ENCODE peak calls at places on chromosomes 16 and 17, in nine cellular contexts. One of them, this sample, is unnamed.

GRCh38 chr16:31460582-31461002 is 1.3 kb downstream of the ARMC5 start:
- DNase-seq in stimulated activated CD8-positive, alpha-beta memory T cell treated with anti-CD3 and anti-CD28 coated beads, Interleukin-15, amount 100 ng/mL, for 4 hours: no peak
- DNase-seq in prostate gland: no peak
- DNase-seq in NCI-H1048: no peak
- DNase-seq in heart left ventricle: no peak
- DNase-seq in EL: peak; percentile 45
- DNase-seq in posterior cingulate gyrus: no peak
- DNase-seq in NCI-H1092: peak; percentile 11
- DNase-seq in progenitor cell of endocrine pancreas: no peak
- DNase-seq in this sample: no peak

GRCh38 chr16:71537643-71538042 is 11.4 kb downstream of the CHST4 start:
- DNase-seq in prostate gland: peak; percentile 29
- DNase-seq in NCI-H1092: peak; percentile 38
- DNase-seq in stimulated activated CD8-positive, alpha-beta memory T cell treated with anti-CD3 and anti-CD28 coated beads, Interleukin-15, amount 100 ng/mL, for 4 hours: no peak
- DNase-seq in NCI-H1048: no peak
- DNase-seq in EL: peak; percentile 32
- DNase-seq in posterior cingulate gyrus: peak; percentile 11
- DNase-seq in heart left ventricle: no peak
- DNase-seq in progenitor cell of endocrine pancreas: peak; percentile 32
- DNase-seq in this sample: peak; percentile 33

GRCh38 chr16:1379863-1380174 is 28.1 kb downstream of the GNPTG start:
- DNase-seq in stimulated activated CD8-positive, alpha-beta memory T cell treated with anti-CD3 and anti-CD28 coated beads, Interleukin-15, amount 100 ng/mL, for 4 hours: no peak
- DNase-seq in prostate gland: no peak
- DNase-seq in heart left ventricle: no peak
- DNase-seq in EL: no peak
- DNase-seq in NCI-H1092: no peak
- DNase-seq in posterior cingulate gyrus: no peak
- DNase-seq in progenitor cell of endocrine pancreas: no peak
- DNase-seq in NCI-H1048: no peak
- DNase-seq in this sample: peak; percentile 65

GRCh38 chr17:63573634-63574033 is 23.4 kb downstream of the DCAF7 start:
- DNase-seq in stimulated activated CD8-positive, alpha-beta memory T cell treated with anti-CD3 and anti-CD28 coated beads, Interleukin-15, amount 100 ng/mL, for 4 hours: no peak
- DNase-seq in prostate gland: no peak
- DNase-seq in NCI-H1048: no peak
- DNase-seq in heart left ventricle: no peak
- DNase-seq in NCI-H1092: no peak
- DNase-seq in EL: no peak
- DNase-seq in posterior cingulate gyrus: no peak
- DNase-seq in progenitor cell of endocrine pancreas: no peak
- DNase-seq in this sample: peak; percentile 4

GRCh38 chr17:10738516-10739258 is 8.9 kb upstream of the TMEM220 start:
- DNase-seq in progenitor cell of endocrine pancreas: no peak
- DNase-seq in EL: no peak
- DNase-seq in stimulated activated CD8-positive, alpha-beta memory T cell treated with anti-CD3 and anti-CD28 coated beads, Interleukin-15, amount 100 ng/mL, for 4 hours: no peak
- DNase-seq in heart left ventricle: no peak
- DNase-seq in prostate gland: no peak
- DNase-seq in NCI-H1048: no peak
- DNase-seq in posterior cingulate gyrus: no peak
- DNase-seq in NCI-H1092: no peak
- DNase-seq in this sample: no peak

GRCh38 chr16:9787717-9788116 is 394.5 kb downstream of the GRIN2A start:
- DNase-seq in NCI-H1092: no peak
- DNase-seq in prostate gland: no peak
- DNase-seq in NCI-H1048: no peak
- DNase-seq in stimulated activated CD8-positive, alpha-beta memory T cell treated with anti-CD3 and anti-CD28 coated beads, Interleukin-15, amount 100 ng/mL, for 4 hours: no peak
- DNase-seq in heart left ventricle: no peak
- DNase-seq in posterior cingulate gyrus: no peak
- DNase-seq in progenitor cell of endocrine pancreas: no peak
- DNase-seq in EL: peak; percentile 61
- DNase-seq in this sample: no peak

GRCh38 chr16:4266372-4266771 is 6.5 kb downstream of the TFAP4 start:
- DNase-seq in prostate gland: no peak
- DNase-seq in NCI-H1092: no peak
- DNase-seq in stimulated activated CD8-positive, alpha-beta memory T cell treated with anti-CD3 and anti-CD28 coated beads, Interleukin-15, amount 100 ng/mL, for 4 hours: no peak
- DNase-seq in posterior cingulate gyrus: no peak
- DNase-seq in EL: no peak
- DNase-seq in NCI-H1048: no peak
- DNase-seq in progenitor cell of endocrine pancreas: no peak
- DNase-seq in heart left ventricle: no peak
- DNase-seq in this sample: no peak

GRCh38 chr17:70609566-70609965 is 440.2 kb downstream of the KCNJ2 start:
- DNase-seq in EL: no peak
- DNase-seq in prostate gland: no peak
- DNase-seq in progenitor cell of endocrine pancreas: no peak
- DNase-seq in posterior cingulate gyrus: peak; percentile 68
- DNase-seq in heart left ventricle: no peak
- DNase-seq in NCI-H1048: no peak
- DNase-seq in stimulated activated CD8-positive, alpha-beta memory T cell treated with anti-CD3 and anti-CD28 coated beads, Interleukin-15, amount 100 ng/mL, for 4 hours: no peak
- DNase-seq in NCI-H1092: no peak
- DNase-seq in this sample: no peak

GRCh38 chr17:50824429-50824828 is 11.0 kb upstream of the WFIKKN2 start:
- DNase-seq in NCI-H1092: no peak
- DNase-seq in EL: no peak
- DNase-seq in progenitor cell of endocrine pancreas: no peak
- DNase-seq in stimulated activated CD8-positive, alpha-beta memory T cell treated with anti-CD3 and anti-CD28 coated beads, Interleukin-15, amount 100 ng/mL, for 4 hours: no peak
- DNase-seq in heart left ventricle: no peak
- DNase-seq in NCI-H1048: no peak
- DNase-seq in prostate gland: no peak
- DNase-seq in posterior cingulate gyrus: no peak
- DNase-seq in this sample: no peak

GRCh38 chr16:8407351-8407750 is 183.0 kb downstream of the TMEM114 start:
- DNase-seq in EL: no peak
- DNase-seq in NCI-H1048: no peak
- DNase-seq in stimulated activated CD8-positive, alpha-beta memory T cell treated with anti-CD3 and anti-CD28 coated beads, Interleukin-15, amount 100 ng/mL, for 4 hours: no peak
- DNase-seq in posterior cingulate gyrus: no peak
- DNase-seq in progenitor cell of endocrine pancreas: no peak
- DNase-seq in NCI-H1092: no peak
- DNase-seq in heart left ventricle: no peak
- DNase-seq in prostate gland: no peak
- DNase-seq in this sample: no peak

GRCh38 chr16:54921229-54921824 is 9.3 kb upstream of the IRX5 start:
- DNase-seq in EL: peak; percentile 63
- DNase-seq in posterior cingulate gyrus: no peak
- DNase-seq in heart left ventricle: no peak
- DNase-seq in stimulated activated CD8-positive, alpha-beta memory T cell treated with anti-CD3 and anti-CD28 coated beads, Interleukin-15, amount 100 ng/mL, for 4 hours: no peak
- DNase-seq in NCI-H1048: no peak
- DNase-seq in prostate gland: no peak
- DNase-seq in progenitor cell of endocrine pancreas: no peak
- DNase-seq in NCI-H1092: peak; percentile 32
- DNase-seq in this sample: peak; percentile 62

GRCh38 chr16:10972108-10972955 is 28.0 kb downstream of the CLEC16A start:
- DNase-seq in stimulated activated CD8-positive, alpha-beta memory T cell treated with anti-CD3 and anti-CD28 coated beads, Interleukin-15, amount 100 ng/mL, for 4 hours: no peak
- DNase-seq in posterior cingulate gyrus: no peak
- DNase-seq in NCI-H1092: no peak
- DNase-seq in prostate gland: no peak
- DNase-seq in heart left ventricle: no peak
- DNase-seq in EL: no peak
- DNase-seq in NCI-H1048: no peak
- DNase-seq in progenitor cell of endocrine pancreas: no peak
- DNase-seq in this sample: no peak

GRCh38 chr17:78572277-78573205 is 4.7 kb downstream of the DNAH17 start:
- DNase-seq in stimulated activated CD8-positive, alpha-beta memory T cell treated with anti-CD3 and anti-CD28 coated beads, Interleukin-15, amount 100 ng/mL, for 4 hours: no peak
- DNase-seq in NCI-H1048: no peak
- DNase-seq in NCI-H1092: no peak
- DNase-seq in EL: no peak
- DNase-seq in progenitor cell of endocrine pancreas: no peak
- DNase-seq in heart left ventricle: peak; percentile 27
- DNase-seq in posterior cingulate gyrus: no peak
- DNase-seq in prostate gland: no peak
- DNase-seq in this sample: no peak

GRCh38 chr16:66851166-66851964 is 7.2 kb downstream of the CA7 start:
- DNase-seq in EL: no peak
- DNase-seq in progenitor cell of endocrine pancreas: no peak
- DNase-seq in posterior cingulate gyrus: no peak
- DNase-seq in prostate gland: no peak
- DNase-seq in NCI-H1092: no peak
- DNase-seq in NCI-H1048: no peak
- DNase-seq in stimulated activated CD8-positive, alpha-beta memory T cell treated with anti-CD3 and anti-CD28 coated beads, Interleukin-15, amount 100 ng/mL, for 4 hours: no peak
- DNase-seq in heart left ventricle: no peak
- DNase-seq in this sample: no peak

This sample was measured in COR-L47.